ENCODE peak calls at places on chromosomes 6 and 20, in six cellular contexts. U is adipocyte, Z is HFFc6, K is NCI-H2029 treated with DMSO at 0.1 percent for 48 hours, P is H1, E is SW 1271. S is an unnamed sample.
A peak's percentile ranks its signal among the peaks of the same experiment; 100 is the strongest.

GRCh38 chr6:57013501-57013900 is 33.0 kb upstream of the KIAA1586 start:
- DNase-seq in U (peak; percentile 81), Z (peak; percentile 82), K (no peak), P (no peak), E (no peak), S (peak; percentile 30)

GRCh38 chr6:75747371-75747984 is 1.6 kb upstream of the MYO6 start:
- DNase-seq in U (no peak), Z (no peak), K (no peak), P (no peak), E (no peak), S (no peak)

GRCh38 chr6:47483853-47484546 is 6.4 kb downstream of the CD2AP start:
- DNase-seq in U (peak; percentile 19), Z (peak; percentile 39), K (peak; percentile 63), P (no peak), E (no peak), S (no peak)

GRCh38 chr6:16700202-16700997 is 60.9 kb downstream of the ATXN1 start:
- DNase-seq in U (no peak), Z (no peak), K (no peak), P (no peak), E (no peak), S (no peak)

GRCh38 chr6:148617522-148617921 is 129.3 kb upstream of the UST start:
- DNase-seq in U (no peak), Z (peak; percentile 55), K (no peak), P (no peak), E (no peak), S (peak; percentile 16)

GRCh38 chr20:36179170-36179945 is 24.8 kb downstream of the EPB41L1 start:
- DNase-seq in U (no peak), Z (no peak), K (no peak), P (no peak), E (no peak), S (no peak)

GRCh38 chr20:18003897-18004296 is 35.1 kb downstream of the MGME1 start:
- DNase-seq in U (no peak), Z (no peak), K (no peak), P (no peak), E (no peak), S (no peak)

GRCh38 chr6:167652701-167653095 is 174.0 kb upstream of the AFDN start:
- DNase-seq in U (no peak), Z (no peak), K (no peak), P (no peak), E (no peak), S (no peak)

GRCh38 chr6:116595247-116595646 is 21.0 kb upstream of the RSPH4A start:
- DNase-seq in U (no peak), Z (no peak), K (peak; percentile 91), P (no peak), E (no peak), S (no peak)

GRCh38 chr6:168574699-168575195 is 133.8 kb downstream of the SMOC2 start:
- DNase-seq in U (no peak), Z (no peak), K (no peak), P (no peak), E (no peak), S (no peak)

GRCh38 chr6:17730078-17730704 is 23.5 kb upstream of the NUP153 start:
- DNase-seq in U (no peak), Z (no peak), K (no peak), P (no peak), E (no peak), S (no peak)

GRCh38 chr6:116106146-116106545 is 5.5 kb downstream of the NT5DC1 start:
- DNase-seq in U (peak; percentile 52), Z (no peak), K (no peak), P (no peak), E (no peak), S (no peak)

GRCh38 chr20:38060536-38060935 is 27.0 kb downstream of the RPRD1B start:
- DNase-seq in U (peak; percentile 60), Z (no peak), K (no peak), P (peak; percentile 47), E (no peak), S (no peak)

GRCh38 chr6:14476793-14477531 is 359.4 kb downstream of the CD83 start:
- DNase-seq in U (peak; percentile 83), Z (peak; percentile 72), K (no peak), P (no peak), E (no peak), S (peak; percentile 80)

GRCh38 chr6:48474764-48475674 is 364.0 kb upstream of the PTCHD4 start:
- DNase-seq in U (no peak), Z (no peak), K (no peak), P (no peak), E (no peak), S (no peak)

GRCh38 chr20:25081065-25081729 is 744 bp downstream of the VSX1 start:
- DNase-seq in U (peak; percentile 37), Z (no peak), K (no peak), P (no peak), E (no peak), S (no peak)

GRCh38 chr6:135673671-135674309 is 176.2 kb upstream of the AHI1 start:
- DNase-seq in U (peak; percentile 6), Z (no peak), K (no peak), P (no peak), E (no peak), S (no peak)

GRCh38 chr20:21513881-21514540 is at the start of gene NKX2-2:
- DNase-seq in U (no peak), Z (no peak), K (peak; percentile 79), P (no peak), E (no peak), S (peak; percentile 93)

GRCh38 chr6:93350774-93351173 is 68.6 kb downstream of the EPHA7 start:
- DNase-seq in U (no peak), Z (no peak), K (no peak), P (no peak), E (no peak), S (no peak)

GRCh38 chr6:19759117-19759880 is 77.9 kb upstream of the ID4 start:
- DNase-seq in U (peak; percentile 30), Z (peak; percentile 81), K (no peak), P (no peak), E (peak; percentile 48), S (no peak)

GRCh38 chr20:47348539-47349142 is 7.9 kb downstream of the ZMYND8 start:
- DNase-seq in U (peak; percentile 15), Z (no peak), K (no peak), P (no peak), E (peak; percentile 26), S (no peak)

GRCh38 chr20:35120012-35120701 is 27.0 kb downstream of the EDEM2 start:
- DNase-seq in U (peak; percentile 20), Z (peak; percentile 68), K (no peak), P (no peak), E (no peak), S (peak; percentile 60)

GRCh38 chr20:50251992-50252491 is 61.4 kb downstream of the CEBPB start:
- DNase-seq in U (peak; percentile 61), Z (peak; percentile 76), K (no peak), P (no peak), E (no peak), S (peak; percentile 74)

GRCh38 chr6:131951576-131952230 is 531 bp upstream of the CCN2 start:
- DNase-seq in U (peak; percentile 43), Z (no peak), K (no peak), P (no peak), E (no peak), S (no peak)

GRCh38 chr6:45928721-45929305 is 86.8 kb downstream of the CLIC5 start:
- DNase-seq in U (no peak), Z (no peak), K (no peak), P (no peak), E (no peak), S (peak; percentile 98)

S was measured in SJSA1.